ENCODE peak calls at places on chromosomes 16 and 17, in ten cellular contexts. R is A549; Z is lower lobe of right lung; H is activated T-cell treated with anti-CD3 and anti-CD28 coated beads, Interleukin-2, amount 50 U/mL, for 4 hours; W is right cardiac atrium; C is effector memory CD8-positive, alpha-beta T cell; Q is CD8-positive, alpha-beta T cell; L is body of pancreas; S is aorta; M is upper lobe of left lung. K is an unnamed sample.

GRCh38 chr17:4187076-4187475 is 44.1 kb downstream of the CYB5D2 start:
- ATAC-seq in H (no peak), Q (no peak), L (peak), R (no peak), M (no peak), S (no peak), Z (peak), C (no peak), W (peak), K (no peak)

GRCh38 chr17:83091257-83092141 is 12.1 kb downstream of the METRNL start:
- ATAC-seq in W (peak), Z (peak), H (no peak), L (peak), S (no peak), R (no peak), C (no peak), Q (no peak), M (peak), K (no peak)

GRCh38 chr16:53689636-53690035 is 14.0 kb downstream of the RPGRIP1L start:
- ATAC-seq in H (no peak), Z (no peak), L (no peak), R (no peak), W (no peak), S (no peak), Q (no peak), C (no peak), M (no peak), K (no peak)

GRCh38 chr17:27264068-27264812 is 29.7 kb upstream of the WSB1 start:
- ATAC-seq in Z (peak), S (no peak), Q (no peak), M (no peak), R (no peak), W (no peak), L (no peak), H (no peak), C (no peak), K (no peak)

GRCh38 chr16:87170310-87170709 is 146.9 kb downstream of the C16orf95 start:
- ATAC-seq in H (no peak), Z (no peak), M (no peak), S (no peak), C (no peak), R (no peak), W (no peak), L (no peak), Q (no peak), K (no peak)

GRCh38 chr17:10126554-10127493 is 71.6 kb downstream of the GAS7 start:
- ATAC-seq in S (peak), L (peak), Z (peak), R (peak), W (peak), M (no peak), H (no peak), C (no peak), Q (no peak), K (no peak)

GRCh38 chr17:1882836-1883235 is 53.0 kb downstream of the RPA1 start:
- ATAC-seq in Q (peak), C (peak), L (no peak), M (no peak), W (no peak), S (no peak), R (peak), Z (peak), H (no peak), K (no peak)

GRCh38 chr16:9429946-9430345 is 338.5 kb downstream of the HAPSTR1 start:
- ATAC-seq in M (peak), L (no peak), W (no peak), R (no peak), S (no peak), Z (no peak), H (no peak), C (no peak), Q (no peak), K (no peak)

GRCh38 chr16:48284772-48285409 is 37.6 kb upstream of the ABCC11 start:
- ATAC-seq in Q (no peak), C (peak), R (no peak), Z (no peak), M (no peak), W (no peak), H (no peak), L (no peak), S (no peak), K (no peak)

GRCh38 chr17:55432358-55433028 is 10.9 kb upstream of the MMD start:
- ATAC-seq in C (no peak), S (no peak), Z (no peak), M (no peak), Q (no peak), R (no peak), H (peak), L (no peak), W (no peak), K (no peak)

GRCh38 chr16:17339764-17340541 is 130.8 kb downstream of the XYLT1 start:
- ATAC-seq in S (peak), H (no peak), C (no peak), W (peak), M (no peak), Z (no peak), Q (no peak), R (no peak), L (no peak), K (no peak)

GRCh38 chr16:50747206-50747956 is 5.5 kb downstream of the CYLD start:
- ATAC-seq in H (peak), S (no peak), W (peak), Z (peak), M (peak), R (peak), Q (peak), C (peak), L (no peak), K (peak)

GRCh38 chr16:17403156-17403809 is 67.5 kb downstream of the XYLT1 start:
- ATAC-seq in M (no peak), S (no peak), Z (no peak), W (no peak), L (no peak), R (no peak), C (peak), Q (peak), H (peak), K (no peak)

GRCh38 chr16:15509593-15510520 is 75.5 kb downstream of the BMERB1 start:
- ATAC-seq in L (no peak), M (no peak), W (peak), S (no peak), R (peak), Z (no peak), H (peak), C (peak), Q (peak), K (no peak)

GRCh38 chr17:61770043-61770442 is 93.3 kb downstream of the BRIP1 start:
- ATAC-seq in M (no peak), C (no peak), Q (no peak), Z (no peak), H (no peak), W (no peak), S (no peak), L (no peak), R (no peak), K (no peak)

GRCh38 chr17:65324977-65325376 is 187.8 kb downstream of the RGS9 start:
- ATAC-seq in H (no peak), Q (no peak), W (peak), S (peak), M (peak), C (no peak), Z (peak), L (peak), R (no peak), K (no peak)

GRCh38 chr16:50642349-50642748 is 38.8 kb downstream of the SNX20 start:
- ATAC-seq in S (no peak), Z (no peak), W (no peak), H (peak), R (no peak), Q (no peak), L (no peak), C (no peak), M (no peak), K (no peak)

GRCh38 chr17:75406222-75406615 is 741 bp upstream of the GRB2 start:
- ATAC-seq in Z (peak), Q (no peak), S (peak), R (peak), C (no peak), M (peak), L (no peak), H (no peak), W (peak), K (no peak)

GRCh38 chr17:68598545-68598961 is 2.6 kb downstream of the FAM20A start:
- ATAC-seq in M (no peak), Z (no peak), R (no peak), S (no peak), C (no peak), Q (no peak), W (no peak), H (no peak), L (no peak), K (no peak)